ENCODE peak calls at places on chromosomes 1 and 21, in four cellular contexts. Y is spleen, D is breast epithelium, R is upper lobe of left lung. W is an unnamed sample.

GRCh38 chr21:29849735-29850176 is 90.0 kb downstream of the GRIK1 start:
- DNase-seq in Y (no peak), D (no peak), R (no peak), W (no peak)

GRCh38 chr1:226062558-226063361 is at the start of gene H3-3A:
- DNase-seq in Y (peak; percentile 99), D (peak; percentile 99), R (peak; percentile 100), W (peak; percentile 99)

GRCh38 chr1:116909511-116910378 is at the start of gene PTGFRN:
- DNase-seq in Y (peak; percentile 77), D (peak; percentile 72), R (peak; percentile 94), W (peak; percentile 84)

GRCh38 chr1:209648931-209649776 is 3.1 kb downstream of the LAMB3 start:
- DNase-seq in Y (no peak), D (no peak), R (no peak), W (no peak)

GRCh38 chr1:5744911-5745431 is 247.3 kb downstream of the NPHP4 start:
- DNase-seq in Y (peak; percentile 69), D (peak; percentile 25), R (peak; percentile 36), W (peak; percentile 45)

GRCh38 chr1:207243756-207244408 is 77.6 kb upstream of the CD55 start:
- DNase-seq in Y (no peak), D (no peak), R (no peak), W (no peak)

GRCh38 chr1:89552481-89553194 is 28.0 kb downstream of the LRRC8B start:
- DNase-seq in Y (no peak), D (no peak), R (no peak), W (no peak)

GRCh38 chr1:87155180-87155579 is 173.5 kb upstream of the LMO4 start:
- DNase-seq in Y (no peak), D (no peak), R (no peak), W (no peak)

GRCh38 chr21:38804617-38805281 is 980 bp upstream of the ETS2 start:
- DNase-seq in Y (peak; percentile 91), D (peak; percentile 65), R (peak; percentile 93), W (no peak)

GRCh38 chr1:147565189-147565980 is 24.1 kb downstream of the BCL9 start:
- DNase-seq in Y (no peak), D (no peak), R (no peak), W (no peak)

GRCh38 chr1:226589008-226589733 is 40.6 kb downstream of the STUM start:
- DNase-seq in Y (peak; percentile 43), D (no peak), R (no peak), W (no peak)

GRCh38 chr1:170634819-170635410 is 29.0 kb upstream of the PRRX1 start:
- DNase-seq in Y (no peak), D (no peak), R (no peak), W (no peak)

GRCh38 chr1:215992620-215993019 is 425.5 kb downstream of the KCTD3 start:
- DNase-seq in Y (no peak), D (no peak), R (no peak), W (no peak)

GRCh38 chr1:77282866-77283539 is 1.2 kb downstream of the AK5 start:
- DNase-seq in Y (peak; percentile 63), D (no peak), R (peak; percentile 35), W (no peak)

GRCh38 chr1:10764296-10764798 is 32.1 kb downstream of the CASZ1 start:
- DNase-seq in Y (no peak), D (no peak), R (no peak), W (no peak)

GRCh38 chr1:157431751-157432150 is 120.6 kb downstream of the FCRL5 start:
- DNase-seq in Y (no peak), D (no peak), R (no peak), W (no peak)

GRCh38 chr1:157968951-157969350 is 24.5 kb upstream of the KIRREL1 start:
- DNase-seq in Y (no peak), D (no peak), R (no peak), W (no peak)

GRCh38 chr21:44517175-44517899 is 22.7 kb downstream of the KRTAP10-1 start:
- DNase-seq in Y (peak; percentile 56), D (no peak), R (no peak), W (no peak)

GRCh38 chr21:38126677-38127271 is 130.0 kb upstream of the KCNJ15 start:
- DNase-seq in Y (peak; percentile 78), D (no peak), R (no peak), W (no peak)

GRCh38 chr1:156383023-156383422 is 14.0 kb downstream of the RHBG start:
- DNase-seq in Y (peak; percentile 82), D (peak; percentile 59), R (no peak), W (no peak)

GRCh38 chr1:110605901-110606783 is at the start of gene KCNA2:
- DNase-seq in Y (peak; percentile 75), D (no peak), R (peak; percentile 87), W (peak; percentile 69)

GRCh38 chr1:4877426-4877825 is 223.0 kb downstream of the AJAP1 start:
- DNase-seq in Y (no peak), D (no peak), R (no peak), W (no peak)

GRCh38 chr1:27405074-27405473 is 12.7 kb downstream of the GPR3 start:
- DNase-seq in Y (no peak), D (no peak), R (no peak), W (no peak)

GRCh38 chr1:89104687-89105086 is 21.2 kb downstream of the GBP2 start:
- DNase-seq in Y (no peak), D (no peak), R (peak; percentile 64), W (no peak)

GRCh38 chr1:14606632-14607031 is 8.1 kb downstream of the KAZN start:
- DNase-seq in Y (no peak), D (no peak), R (no peak), W (no peak)

GRCh38 chr1:59079434-59080135 is 217.3 kb upstream of the FGGY start:
- DNase-seq in Y (no peak), D (no peak), R (no peak), W (no peak)

GRCh38 chr1:59085101-59085500 is 211.8 kb upstream of the FGGY start:
- DNase-seq in Y (no peak), D (no peak), R (no peak), W (no peak)

GRCh38 chr1:59081795-59082194 is 215.1 kb upstream of the FGGY start:
- DNase-seq in Y (no peak), D (no peak), R (no peak), W (no peak)

GRCh38 chr1:59081181-59081580 is 215.7 kb upstream of the FGGY start:
- DNase-seq in Y (no peak), D (no peak), R (no peak), W (no peak)

GRCh38 chr1:59083946-59084865 is 212.7 kb upstream of the FGGY start:
- DNase-seq in Y (no peak), D (no peak), R (no peak), W (no peak)
- TF ChIP-seq POLR2A in Y (no peak), D (no peak), R (no peak), W (no peak)

DNA sequence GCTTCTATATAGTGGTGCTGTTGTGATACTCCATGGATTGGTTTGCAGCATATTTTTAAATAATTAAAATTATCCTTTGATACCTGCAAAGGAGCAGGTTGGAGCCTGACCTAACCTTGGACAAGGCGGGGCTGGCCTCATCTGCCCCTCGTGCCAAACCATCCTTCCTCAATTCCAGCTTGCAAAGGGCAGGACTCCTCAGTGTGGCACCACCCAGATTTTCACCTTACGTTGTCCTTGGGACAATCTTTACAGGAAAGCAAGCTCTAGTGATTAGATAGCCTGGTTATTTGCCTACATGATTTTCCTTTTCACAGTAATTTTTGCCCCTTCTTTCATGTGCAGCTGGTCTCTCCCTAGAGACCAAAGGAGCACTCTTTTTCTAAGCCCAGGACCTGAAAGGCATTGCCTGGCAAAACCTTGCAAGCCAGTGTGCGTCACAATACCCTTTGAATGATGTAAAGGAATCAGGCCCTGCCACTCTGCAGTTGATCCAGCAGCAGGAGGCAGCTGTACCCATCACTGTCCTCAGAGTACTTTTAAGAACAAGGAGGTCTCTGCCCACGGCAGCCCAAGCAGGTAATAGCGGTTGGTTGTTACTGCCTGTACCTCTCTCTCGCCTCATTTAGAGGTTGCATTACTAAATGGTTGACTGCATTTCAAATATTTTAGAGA is 99.4 kb downstream of the ADSS2 start:
- DNase-seq in Y (no peak), D (no peak), R (no peak), W (no peak)
- TF ChIP-seq POLR2AphosphoS5 in Y (no peak), D (no peak), R (no peak), W (no peak)

GRCh38 chr1:64961923-64962322 is 4.4 kb downstream of the JAK1 start:
- DNase-seq in Y (no peak), D (no peak), R (no peak), W (no peak)

GRCh38 chr1:64960731-64961130 is 5.6 kb downstream of the JAK1 start:
- DNase-seq in Y (no peak), D (no peak), R (no peak), W (no peak)

GRCh38 chr1:64962447-64962846 is 3.9 kb downstream of the JAK1 start:
- DNase-seq in Y (peak; percentile 72), D (no peak), R (no peak), W (no peak)

GRCh38 chr1:64965239-64966157 is 851 bp downstream of the JAK1 start:
- DNase-seq in Y (peak; percentile 95), D (peak; percentile 61), R (peak; percentile 50), W (peak; percentile 88)

GRCh38 chr1:64963466-64963865 is 2.9 kb downstream of the JAK1 start:
- DNase-seq in Y (no peak), D (no peak), R (no peak), W (no peak)
- H3K4me3 ChIP-seq in Y (peak overlapping the region; percentile 89), D (no peak overlapping the region), R (no peak overlapping the region), W (no peak overlapping the region)

GRCh38 chr1:64744492-64745180 is at the start of gene RAVER2:
- DNase-seq in Y (peak; percentile 91), D (peak; percentile 68), R (peak; percentile 94), W (peak; percentile 66)
- TF ChIP-seq POLR2A in Y (no peak), D (no peak), R (no peak), W (no peak)

DNA sequence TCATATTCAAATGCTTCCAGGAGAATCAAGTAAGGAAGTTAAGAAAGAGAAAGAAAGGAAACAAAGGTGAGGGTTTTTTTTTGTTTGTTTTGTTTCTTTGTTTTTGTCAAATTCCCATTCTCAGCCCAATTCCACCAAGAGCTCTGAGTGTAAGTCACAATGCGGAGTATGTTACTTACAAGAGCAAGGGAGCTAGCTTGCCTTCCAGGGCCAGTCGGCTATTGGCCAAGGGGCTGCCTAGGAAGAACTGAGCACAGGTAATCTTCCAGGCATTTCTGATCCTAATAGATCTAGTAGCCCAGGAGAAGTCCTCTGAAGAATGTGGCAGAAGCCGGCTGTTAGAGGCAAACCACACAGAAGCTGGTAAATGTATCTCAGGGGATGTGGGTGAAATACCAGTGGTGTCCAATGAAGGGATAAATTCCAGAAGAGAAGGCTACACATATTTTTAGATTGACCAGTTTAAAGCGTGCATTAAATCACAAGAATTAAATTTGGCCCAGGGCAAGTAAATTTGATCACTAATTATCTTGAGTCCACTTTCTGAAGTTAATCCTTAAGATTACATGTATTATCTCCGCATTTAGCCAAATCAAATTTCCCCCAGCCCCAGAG is 239.6 kb upstream of the ADAMTS5 start:
- DNase-seq in Y (no peak), D (no peak), R (no peak), W (no peak)
- TF ChIP-seq POLR2AphosphoS5 in Y (no peak), D (no peak), R (no peak), W (no peak)

W was measured in suprapubic skin.